ENCODE peak calls at places on chromosomes 7 and 10, in four cellular contexts. L is NCI-H526, B is GDM1, N is mesenchymal stem cell. J is an unnamed sample.

GRCh38 chr10:113872139-113873030 is 17.9 kb downstream of the NHLRC2 start:
- DNase-seq in N (no peak), B (no peak), L (no peak), J (peak; percentile 28)

GRCh38 chr10:32005050-32005449 is 51.2 kb downstream of the KIF5B start:
- DNase-seq in N (peak; percentile 63), L (peak; percentile 60), B (peak; percentile 34), J (peak; percentile 57)

GRCh38 chr10:86169506-86170254 is 196.9 kb downstream of the GRID1 start:
- DNase-seq in B (no peak), N (no peak), L (no peak), J (peak; percentile 24)

GRCh38 chr7:54343511-54343910 is 198.7 kb upstream of the VSTM2A start:
- DNase-seq in B (no peak), L (no peak), N (peak; percentile 5), J (no peak)

GRCh38 chr10:23096814-23097549 is 1.6 kb downstream of the MSRB2 start:
- DNase-seq in N (peak; percentile 61), L (no peak), B (no peak), J (no peak)

GRCh38 chr10:251982-252582 is 116.8 kb downstream of the ZMYND11 start:
- DNase-seq in B (no peak), L (no peak), N (no peak), J (no peak)

GRCh38 chr7:46603296-46603701 is 682.2 kb upstream of the IGFBP3 start:
- DNase-seq in L (no peak), N (peak; percentile 75), B (no peak), J (no peak)

GRCh38 chr7:34493752-34494151 is 164.3 kb upstream of the NPSR1 start:
- DNase-seq in L (no peak), B (no peak), N (no peak), J (no peak)

GRCh38 chr7:81725003-81725402 is 44.8 kb downstream of the HGF start:
- DNase-seq in L (no peak), B (no peak), N (peak; percentile 80), J (no peak)

GRCh38 chr10:92699518-92700272 is 9.9 kb downstream of the HHEX start:
- DNase-seq in B (peak; percentile 64), L (peak; percentile 38), N (peak; percentile 68), J (peak; percentile 92)

GRCh38 chr7:105940111-105940510 is 23.0 kb upstream of the CDHR3 start:
- DNase-seq in N (peak; percentile 66), B (no peak), L (peak; percentile 29), J (no peak)

GRCh38 chr10:28796606-28797512 is 119.5 kb downstream of the BAMBI start:
- DNase-seq in B (no peak), N (peak; percentile 77), L (no peak), J (no peak)

GRCh38 chr7:5484921-5485320 is 61.3 kb upstream of the TNRC18 start:
- DNase-seq in B (no peak), N (no peak), L (no peak), J (no peak)

GRCh38 chr7:81210092-81211064 is 291.5 kb upstream of the SEMA3C start:
- DNase-seq in L (no peak), N (peak; percentile 35), B (no peak), J (no peak)

GRCh38 chr10:21340341-21340740 is 185.1 kb downstream of the SKIDA1 start:
- DNase-seq in L (no peak), B (no peak), N (no peak), J (no peak)

GRCh38 chr7:134530460-134530859 is 3.1 kb downstream of the AKR1B10 start:
- DNase-seq in L (no peak), N (no peak), B (no peak), J (no peak)

GRCh38 chr7:94615641-94616040 is 40.3 kb downstream of the SGCE start:
- DNase-seq in N (no peak), B (no peak), L (no peak), J (no peak)

GRCh38 chr7:128419262-128419661 is 9.5 kb upstream of the IMPDH1 start:
- DNase-seq in L (no peak), N (no peak), B (no peak), J (no peak)

GRCh38 chr10:98267894-98268693 is at the start of gene LOXL4:
- DNase-seq in B (no peak), N (peak; percentile 29), L (peak; percentile 48), J (peak; percentile 50)

GRCh38 chr7:13990319-13990983 is 985 bp upstream of the ETV1 start:
- DNase-seq in N (peak; percentile 84), B (no peak), L (peak; percentile 23), J (peak; percentile 80)

GRCh38 chr10:18620856-18621255 is 30.5 kb downstream of the NSUN6 start:
- DNase-seq in N (no peak), B (no peak), L (no peak), J (no peak)